ENCODE peak calls at places on chromosomes 4 and X, in ten cellular contexts. L is nephron progenitor cell; W is AG08396; T is hypothalamus; G is stimulated activated naive CD8-positive, alpha-beta T cell treated with anti-CD3 and anti-CD28 coated beads, Interleukin-15, Interleukin-2, amounts not matched to agents 100 U/mL and 50 U/mL, for 24 hours; E is activated CD8-positive, alpha-beta memory T cell treated with anti-CD3 and anti-CD28 coated beads, Interleukin-2, amount 10 ng/mL, durations not matched to agents 7 days and 5 days; K is iris pigment epithelial cell; P is LoVo; F is stimulated activated CD4-positive, alpha-beta T cell treated with anti-CD3 and anti-CD28 coated beads, Interleukin-2, amount 100 ng/mL, for 48 hours; C is kidney tubule cell. J is an unnamed sample.

GRCh38 chrX:19739683-19740082 is 147.7 kb downstream of the SH3KBP1 start:
- DNase-seq in F (peak), L (peak), K (peak), P (peak), W (peak), G (peak), T (no peak), E (peak), C (peak), J (no peak)

GRCh38 chr4:119489305-119489704 is 139.3 kb downstream of the PDE5A start:
- DNase-seq in F (no peak), L (no peak), E (no peak), T (no peak), G (no peak), W (no peak), C (no peak), P (no peak), K (no peak), J (no peak)

GRCh38 chr4:139675156-139675555 is 9.5 kb downstream of the MGST2 start:
- DNase-seq in W (no peak), C (no peak), E (no peak), P (no peak), G (no peak), F (no peak), K (no peak), T (no peak), L (no peak), J (no peak)

GRCh38 chr4:26489101-26489669 is 1.1 kb downstream of the CCKAR start:
- DNase-seq in G (no peak), T (no peak), L (no peak), W (no peak), E (peak), P (no peak), C (no peak), K (no peak), F (no peak), J (no peak)

GRCh38 chrX:57677132-57677858 is 2.8 kb downstream of the NLRP2B start:
- DNase-seq in P (no peak), T (no peak), C (no peak), F (no peak), W (no peak), K (no peak), G (no peak), E (no peak), L (no peak), J (no peak)

GRCh38 chrX:133171962-133172708 is 46.0 kb downstream of the TFDP3 start:
- DNase-seq in L (peak), K (peak), G (no peak), C (peak), T (no peak), F (no peak), E (no peak), P (no peak), W (no peak), J (no peak)

GRCh38 chr4:54093609-54094240 is 6.2 kb upstream of the GSX2 start:
- DNase-seq in C (no peak), G (peak), L (no peak), P (no peak), T (no peak), K (no peak), E (no peak), W (no peak), F (no peak), J (no peak)

GRCh38 chr4:82733636-82734035 is 65.0 kb downstream of the SCD5 start:
- DNase-seq in K (peak), P (no peak), T (no peak), W (no peak), E (no peak), L (no peak), F (no peak), C (peak), G (peak), J (no peak)

GRCh38 chr4:76690091-76690905 is 207.6 kb downstream of the SOWAHB start:
- DNase-seq in P (no peak), W (peak), T (no peak), E (no peak), L (peak), G (no peak), C (peak), F (no peak), K (no peak), J (no peak)

GRCh38 chr4:35493977-35494376 is 750.3 kb downstream of the ARAP2 start:
- DNase-seq in T (no peak), K (no peak), P (no peak), G (no peak), F (no peak), E (no peak), W (no peak), L (no peak), C (no peak), J (no peak)

GRCh38 chrX:15511563-15511962 is 11.0 kb downstream of the BMX start:
- DNase-seq in C (peak), G (no peak), L (no peak), K (no peak), F (no peak), T (peak), W (no peak), E (no peak), P (no peak), J (no peak)

GRCh38 chr4:8819421-8820177 is 52.0 kb downstream of the HMX1 start:
- DNase-seq in E (no peak), F (no peak), C (no peak), G (no peak), W (no peak), L (no peak), K (no peak), T (no peak), P (no peak), J (no peak)

GRCh38 chr4:82462415-82462831 is 32.0 kb downstream of the ENOPH1 start:
- DNase-seq in P (peak), C (peak), T (peak), K (peak), F (peak), W (peak), E (peak), G (peak), L (peak), J (peak)

GRCh38 chrX:40663078-40663740 is 15.8 kb upstream of the CXorf38 start:
- DNase-seq in T (no peak), W (no peak), L (no peak), E (peak), F (no peak), C (no peak), K (no peak), G (no peak), P (no peak), J (no peak)

GRCh38 chrX:132750312-132751042 is 208.0 kb downstream of the HS6ST2 start:
- DNase-seq in G (no peak), T (no peak), C (no peak), F (no peak), L (no peak), W (no peak), E (peak), P (no peak), K (no peak), J (no peak)

GRCh38 chr4:1449475-1449832 is 43.2 kb upstream of the NKX1-1 start:
- DNase-seq in P (no peak), E (peak), W (no peak), T (no peak), F (no peak), C (no peak), G (no peak), K (no peak), L (no peak), J (no peak)

GRCh38 chr4:73329300-73329699 is 70.7 kb upstream of the ANKRD17 start:
- DNase-seq in T (no peak), G (no peak), K (no peak), W (no peak), P (no peak), E (no peak), C (no peak), F (no peak), L (no peak), J (no peak)

GRCh38 chrX:39244146-39244545 is 442.9 kb downstream of the MID1IP1 start:
- DNase-seq in K (no peak), E (no peak), C (peak), L (no peak), F (no peak), P (no peak), T (no peak), W (no peak), G (no peak), J (no peak)

GRCh38 chrX:134570899-134571298 is 87.4 kb downstream of the PLAC1 start:
- DNase-seq in G (no peak), K (peak), F (no peak), P (no peak), C (no peak), T (no peak), E (no peak), W (no peak), L (no peak), J (no peak)

GRCh38 chrX:44667771-44668170 is 125.1 kb upstream of the FUNDC1 start:
- DNase-seq in F (no peak), P (no peak), W (no peak), C (no peak), E (no peak), G (no peak), T (no peak), L (no peak), K (no peak), J (no peak)

GRCh38 chr4:165723051-165723805 is 149.8 kb upstream of the TLL1 start:
- DNase-seq in W (no peak), K (no peak), F (no peak), G (no peak), C (no peak), L (no peak), P (no peak), E (no peak), T (no peak), J (no peak)

GRCh38 chr4:38717604-38718003 is 53.6 kb downstream of the KLF3 start:
- DNase-seq in C (no peak), L (no peak), F (no peak), K (peak), W (no peak), P (no peak), E (no peak), G (no peak), T (no peak), J (no peak)

GRCh38 chrX:5113128-5113527 is 1115.5 kb downstream of the NLGN4X start:
- DNase-seq in G (no peak), T (no peak), W (no peak), P (peak), C (peak), F (no peak), E (no peak), K (peak), L (no peak), J (no peak)

GRCh38 chrX:7147978-7148824 is at the start of gene PUDP:
- DNase-seq in L (peak), T (peak), C (peak), P (peak), G (peak), K (peak), W (peak), E (peak), F (peak), J (peak)

GRCh38 chr4:36900446-36900987 is 344.0 kb upstream of the NWD2 start:
- DNase-seq in C (no peak), G (no peak), W (no peak), F (no peak), K (no peak), P (no peak), E (no peak), L (no peak), T (no peak), J (no peak)

GRCh38 chr4:115515379-115516171 is 402.2 kb upstream of the NDST4 start:
- DNase-seq in L (no peak), W (no peak), E (no peak), C (no peak), T (no peak), F (no peak), P (no peak), G (no peak), K (no peak), J (no peak)